ENCODE peak calls at places on chromosomes 1 and 21, in four cellular contexts. T is activated T-cell treated with anti-CD3 and anti-CD28 coated beads for 24 hours; Y is stimulated activated CD4-positive, alpha-beta T cell treated with anti-CD3 and anti-CD28 coated beads, Interleukin-1b, Interleukin-23, amount 100 ng/mL, for 24 hours; N is NB4. H is an unnamed sample.

GRCh38 chr1:109794319-109795132 is 30.8 kb upstream of the EPS8L3 start:
- DNase-seq in T (no peak), N (no peak), Y (no peak), H (no peak)

GRCh38 chr1:25774921-25775774 is 24.8 kb upstream of the SELENON start:
- DNase-seq in Y (no peak), T (peak), N (no peak), H (no peak)

GRCh38 chr1:11940260-11940921 is 5.9 kb downstream of the PLOD1 start:
- DNase-seq in Y (no peak), T (no peak), N (no peak), H (no peak)

GRCh38 chr1:23473037-23473800 is 10.8 kb downstream of the ASAP3 start:
- DNase-seq in Y (no peak), N (no peak), T (no peak), H (no peak)

GRCh38 chr1:181089017-181089776 is 697 bp downstream of the IER5 start:
- DNase-seq in T (no peak), Y (no peak), N (peak), H (no peak)

GRCh38 chr1:172906778-172907592 is 143.8 kb downstream of the TNFSF18 start:
- DNase-seq in N (peak), T (no peak), Y (no peak), H (peak)

GRCh38 chr1:54125671-54126070 is 27.1 kb downstream of the CDCP2 start:
- DNase-seq in T (no peak), N (no peak), Y (no peak), H (no peak)

GRCh38 chr1:88029142-88029541 is 654.9 kb upstream of the PKN2 start:
- DNase-seq in T (no peak), Y (no peak), N (peak), H (no peak)

GRCh38 chr21:27561116-27561515 is 594.2 kb upstream of the ADAMTS5 start:
- DNase-seq in Y (no peak), T (no peak), N (no peak), H (no peak)

GRCh38 chr1:208351838-208352237 is 107.7 kb upstream of the PLXNA2 start:
- DNase-seq in Y (no peak), T (no peak), N (no peak), H (no peak)